ENCODE peak calls at places on chromosomes 6 and 20, in six cellular contexts. N is astrocyte of the cerebellum, Z is HFFc6, R is glutamatergic neuron, U is GM23338, O is breast epithelium. D is an unnamed sample.

GRCh38 chr6:159077123-159077522 is 32.3 kb upstream of the TAGAP start:
- DNase-seq in N (no peak), Z (no peak), R (no peak), U (no peak), O (no peak), D (peak; percentile 53)

GRCh38 chr6:45901777-45902650 is 113.6 kb downstream of the CLIC5 start:
- DNase-seq in N (no peak), Z (no peak), R (no peak), U (no peak), O (no peak), D (no peak)

GRCh38 chr20:9214676-9215075 is 145.8 kb downstream of the PLCB4 start:
- DNase-seq in N (peak; percentile 44), Z (peak; percentile 91), R (no peak), U (no peak), O (no peak), D (no peak)

GRCh38 chr6:51792273-51793030 is 295.0 kb downstream of the PKHD1 start:
- DNase-seq in N (no peak), Z (no peak), R (no peak), U (peak; percentile 10), O (no peak), D (no peak)

GRCh38 chr6:108989700-108990099 is 104.9 kb downstream of the SESN1 start:
- DNase-seq in N (no peak), Z (no peak), R (no peak), U (no peak), O (no peak), D (no peak)

GRCh38 chr6:150291968-150292710 is 76.7 kb upstream of the IYD start:
- DNase-seq in N (no peak), Z (no peak), R (no peak), U (no peak), O (no peak), D (no peak)

GRCh38 chr20:43915209-43916072 is 789 bp downstream of the TOX2 start:
- DNase-seq in N (no peak), Z (peak; percentile 26), R (peak; percentile 48), U (peak; percentile 67), O (no peak), D (no peak)

GRCh38 chr6:26335631-26336323 is 29.2 kb upstream of the BTN3A2 start:
- DNase-seq in N (no peak), Z (no peak), R (no peak), U (no peak), O (no peak), D (no peak)

GRCh38 chr6:134035823-134036296 is 16.6 kb downstream of the SLC2A12 start:
- DNase-seq in N (peak; percentile 58), Z (no peak), R (no peak), U (no peak), O (no peak), D (no peak)

GRCh38 chr6:25401711-25402110 is 122.5 kb downstream of the CARMIL1 start:
- DNase-seq in N (no peak), Z (no peak), R (no peak), U (no peak), O (no peak), D (no peak)

GRCh38 chr6:56938634-56939294 is 16.1 kb upstream of the BEND6 start:
- DNase-seq in N (peak; percentile 98), Z (peak; percentile 99), R (no peak), U (no peak), O (no peak), D (no peak)

GRCh38 chr20:13739726-13740649 is 44.7 kb downstream of the ESF1 start:
- DNase-seq in N (no peak), Z (no peak), R (no peak), U (no peak), O (no peak), D (no peak)

GRCh38 chr20:49915118-49915379 is 280 bp downstream of the SPATA2 start:
- DNase-seq in N (no peak), Z (no peak), R (no peak), U (no peak), O (no peak), D (no peak)

GRCh38 chr6:42756713-42757112 is 10.8 kb upstream of the TBCC start:
- DNase-seq in N (no peak), Z (no peak), R (no peak), U (peak; percentile 69), O (no peak), D (no peak)

GRCh38 chr20:50152394-50153152 is 950 bp downstream of the PEDS1 start:
- DNase-seq in N (no peak), Z (no peak), R (no peak), U (peak; percentile 67), O (no peak), D (no peak)

GRCh38 chr6:129402244-129402643 is 307.7 kb downstream of the ARHGAP18 start:
- DNase-seq in N (no peak), Z (peak; percentile 8), R (no peak), U (no peak), O (no peak), D (no peak)

GRCh38 chr6:125787791-125788190 is 3.0 kb upstream of the NCOA7 start:
- DNase-seq in N (no peak), Z (peak; percentile 44), R (no peak), U (no peak), O (no peak), D (no peak)
- TF ChIP-seq CTCF in N (peak; percentile 25), Z (peak; percentile 63), R (no peak), U (peak; percentile 30), O (no peak), D (peak; percentile 40)

GRCh38 chr6:94813806-94814205 is 763.5 kb upstream of the MANEA start:
- DNase-seq in N (no peak), Z (no peak), R (no peak), U (peak; percentile 4), O (no peak), D (no peak)
- TF ChIP-seq CTCF in N (no peak), Z (peak; percentile 19), R (peak; percentile 31), U (peak; percentile 58), O (no peak), D (no peak)

DNA sequence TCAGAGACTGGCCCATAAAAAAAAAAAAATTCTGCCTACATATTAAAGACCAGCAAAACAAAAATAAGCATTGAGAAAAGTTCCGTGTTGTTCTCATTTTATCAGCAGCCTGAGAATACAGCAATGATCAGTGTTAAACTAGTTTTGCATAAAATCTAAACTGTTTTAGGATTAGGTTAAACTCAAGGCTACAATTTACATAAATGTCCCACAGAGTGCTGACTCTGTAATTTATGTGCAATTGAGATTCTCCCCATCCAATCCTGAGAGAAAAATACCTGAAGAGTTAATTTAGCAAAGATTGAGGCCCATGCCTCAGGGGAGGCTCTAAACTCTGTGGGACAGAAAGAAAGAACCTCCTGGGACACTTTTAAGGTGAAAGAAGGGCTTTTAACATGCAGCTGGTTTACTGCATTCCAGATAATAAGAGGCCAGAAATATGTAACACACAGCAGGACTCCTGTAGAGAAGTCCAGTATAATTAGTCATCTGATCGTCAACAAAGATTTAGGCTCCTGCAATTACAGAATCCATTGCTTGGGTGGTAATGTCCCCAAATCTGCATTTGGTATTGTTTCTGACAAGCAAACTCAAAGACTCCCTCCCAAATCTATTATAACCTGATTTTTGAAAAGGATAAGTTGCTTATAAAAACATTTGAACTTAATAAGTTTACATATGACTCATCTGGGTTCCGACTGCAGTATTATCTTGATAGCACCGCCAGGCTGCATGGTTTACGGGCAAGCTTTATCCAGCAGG is 397.1 kb upstream of the ARID1B start:
- DNase-seq in N (peak; percentile 27), Z (peak; percentile 7), R (no peak), U (no peak), O (no peak), D (no peak)
- TF ChIP-seq CTCF in N (peak; percentile 4), Z (no peak), R (no peak), U (no peak), O (no peak), D (peak; percentile 23)

DNA sequence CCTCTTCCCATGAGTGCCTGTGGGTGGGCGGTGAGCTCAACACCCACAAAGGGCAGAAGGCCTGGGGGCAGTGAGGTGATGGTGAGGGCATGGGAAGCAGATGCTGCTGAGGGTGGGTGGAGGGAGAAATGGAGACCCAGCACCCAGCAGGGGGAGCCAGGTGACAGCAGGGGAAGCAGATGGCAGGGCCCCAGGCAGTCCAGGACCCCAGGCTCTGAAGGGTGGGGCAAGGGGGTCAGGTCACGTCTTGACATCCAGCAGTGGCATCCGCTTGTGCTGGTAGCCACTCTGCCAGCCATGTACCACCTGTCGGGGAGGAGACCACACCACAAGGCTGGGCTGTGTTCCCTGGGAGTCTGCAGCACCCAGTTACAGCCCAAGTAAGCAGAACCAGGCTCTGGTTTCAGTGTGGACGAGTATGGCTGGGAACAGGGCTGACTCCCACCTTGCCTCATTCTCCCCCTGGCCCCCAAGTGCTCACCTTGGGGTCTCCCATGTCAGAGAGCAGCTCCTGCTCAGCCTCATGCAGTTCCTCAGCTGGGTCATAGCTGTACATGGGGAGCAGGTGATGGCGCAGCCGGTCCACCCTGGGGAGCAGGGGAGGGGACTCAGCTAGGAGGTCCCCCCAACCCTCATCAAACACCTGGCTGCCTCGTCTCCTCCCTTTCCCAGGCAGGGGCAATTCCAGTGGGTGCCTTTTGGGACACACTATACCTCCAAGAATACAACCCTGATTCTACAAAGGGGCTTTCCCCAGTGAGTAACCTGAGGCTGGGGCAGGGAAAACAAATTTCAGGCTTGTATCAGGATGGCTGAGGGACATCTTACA is 2.0 kb downstream of the SMIM29 start:
- DNase-seq in N (no peak), Z (no peak), R (peak; percentile 67), U (peak; percentile 80), O (no peak), D (no peak)
- TF ChIP-seq CTCF in N (peak; percentile 53), Z (peak; percentile 74), R (peak; percentile 45), U (peak; percentile 67), O (peak; percentile 13), D (peak; percentile 51)

DNA sequence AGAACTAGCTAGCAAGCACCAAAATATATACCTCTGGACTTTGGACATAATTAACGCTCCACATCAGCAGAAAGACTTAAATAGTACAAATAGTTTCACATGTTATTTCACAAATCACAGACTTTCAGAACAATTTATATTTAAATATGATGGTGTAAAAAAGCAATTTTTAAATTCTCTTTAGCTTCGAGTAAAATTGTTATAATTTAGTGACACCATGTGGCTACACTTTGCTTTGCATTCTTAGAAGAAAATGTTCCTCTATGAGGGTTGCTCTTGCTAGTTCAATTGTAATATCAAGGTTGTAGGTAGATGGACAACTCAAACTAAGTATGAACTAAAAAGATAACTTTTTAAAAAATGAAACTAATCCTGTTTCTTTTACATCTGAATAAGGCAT is 69.0 kb downstream of the BTBD9 start:
- DNase-seq in N (peak; percentile 19), Z (peak; percentile 20), R (no peak), U (peak; percentile 43), O (no peak), D (no peak)
- TF ChIP-seq CTCF in N (peak; percentile 24), Z (peak; percentile 78), R (peak; percentile 43), U (no peak), O (no peak), D (peak; percentile 62)

DNA sequence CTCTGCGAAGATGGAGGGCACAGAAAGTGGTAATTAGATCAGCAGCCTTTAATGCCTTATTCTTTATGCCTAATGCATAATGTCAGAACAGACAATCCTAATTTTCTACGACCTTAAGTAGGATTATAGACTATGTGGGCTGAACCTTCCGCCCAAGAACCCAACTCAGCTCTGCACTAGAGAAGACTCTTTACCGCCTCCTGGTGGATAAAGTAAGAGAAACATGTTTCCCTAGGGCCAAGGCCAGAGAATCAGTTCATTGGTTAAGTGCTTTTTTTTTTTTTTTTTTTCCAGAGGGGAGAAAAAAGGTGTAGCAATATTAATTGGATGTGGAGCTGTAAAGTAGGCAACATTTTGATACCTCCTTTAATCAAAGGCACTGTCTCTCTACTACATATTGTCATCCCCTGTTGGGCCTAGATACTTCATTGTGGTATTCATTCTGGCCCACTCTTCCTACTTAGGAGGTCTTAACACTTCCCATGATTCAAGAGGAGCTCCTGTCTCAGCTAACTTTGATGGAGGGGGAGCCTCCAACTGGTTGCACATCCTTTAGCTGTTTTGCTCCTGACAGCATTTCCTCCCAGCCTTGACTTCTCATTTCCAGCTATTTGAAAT is 124.9 kb upstream of the NRN1 start:
- DNase-seq in N (no peak), Z (no peak), R (no peak), U (peak; percentile 92), O (no peak), D (no peak)
- TF ChIP-seq CTCF in N (peak; percentile 27), Z (peak; percentile 62), R (peak; percentile 74), U (peak; percentile 74), O (no peak), D (peak; percentile 37)

GRCh38 chr6:32969685-32970412 is 1.5 kb downstream of the BRD2 start:
- DNase-seq in N (peak; percentile 71), Z (peak; percentile 91), R (peak; percentile 74), U (peak; percentile 88), O (peak; percentile 67), D (peak; percentile 88)
- TF ChIP-seq CTCF in N (peak; percentile 30), Z (peak; percentile 66), R (peak; percentile 63), U (peak; percentile 12), O (peak; percentile 59), D (peak; percentile 39)

D was measured in osteocyte.